ENCODE peak calls at places on chromosomes 5 and 9, in nine cellular contexts. N is fibroblast of pulmonary artery, K is IMR-90, R is esophagus squamous epithelium, Z is psoas muscle, T is uterus, J is fibroblast of lung, F is choroid plexus epithelial cell, Y is neural progenitor cell. O is an unnamed sample.

GRCh38 chr5:126544087-126544740 is 50.8 kb downstream of the ALDH7A1 start:
- DNase-seq in Y (peak; percentile 50), N (peak; percentile 62), R (no peak), Z (no peak), T (no peak), J (no peak), K (peak; percentile 44), F (peak; percentile 74), O (no peak)

GRCh38 chr9:134785325-134786108 is 95.1 kb upstream of the FCN2 start:
- DNase-seq in F (peak; percentile 55), T (no peak), J (peak; percentile 49), Y (no peak), R (no peak), Z (peak; percentile 45), K (no peak), N (peak; percentile 31), O (no peak)

GRCh38 chr5:55969956-55970355 is 24.8 kb downstream of the IL6ST start:
- DNase-seq in Z (no peak), K (peak; percentile 54), J (peak; percentile 51), F (peak; percentile 48), Y (no peak), R (no peak), N (peak; percentile 40), T (no peak), O (peak; percentile 27)

GRCh38 chr5:122076669-122077450 is 1.2 kb downstream of the LOX start:
- DNase-seq in K (peak; percentile 76), N (peak; percentile 82), T (peak; percentile 77), R (no peak), Y (peak; percentile 82), Z (peak; percentile 77), J (peak; percentile 80), F (peak; percentile 90), O (peak; percentile 83)

GRCh38 chr5:81121836-81122235 is 111.3 kb upstream of the CKMT2 start:
- DNase-seq in J (peak; percentile 61), Z (no peak), T (no peak), N (no peak), F (peak; percentile 17), K (peak; percentile 32), R (no peak), Y (no peak), O (peak; percentile 26)

GRCh38 chr5:72378636-72379289 is 58.6 kb downstream of the PTCD2 start:
- DNase-seq in T (no peak), J (peak; percentile 83), Z (peak; percentile 34), Y (no peak), K (peak; percentile 86), R (no peak), F (peak; percentile 93), N (peak; percentile 95), O (peak; percentile 87)

GRCh38 chr5:152532714-152533113 is 127.6 kb upstream of the NMUR2 start:
- DNase-seq in F (peak; percentile 74), Y (peak; percentile 81), K (peak; percentile 56), Z (no peak), N (peak; percentile 74), J (peak; percentile 39), R (no peak), T (no peak), O (peak; percentile 65)

GRCh38 chr5:112995764-112996618 is 19.4 kb downstream of the DCP2 start:
- DNase-seq in T (peak; percentile 71), F (peak; percentile 85), J (peak; percentile 52), Y (peak; percentile 69), K (peak; percentile 76), N (peak; percentile 81), R (no peak), Z (peak; percentile 45), O (peak; percentile 72)

GRCh38 chr9:122527193-122527592 is at the start of gene OR1N1:
- DNase-seq in F (no peak), Y (no peak), K (no peak), R (no peak), J (no peak), Z (no peak), T (no peak), N (no peak), O (no peak)

GRCh38 chr9:136611606-136612005 is 51.1 kb upstream of the EGFL7 start:
- DNase-seq in J (no peak), N (no peak), F (no peak), R (no peak), K (no peak), T (no peak), Y (no peak), Z (no peak), O (no peak)

GRCh38 chr5:14161825-14162556 is 18.8 kb downstream of the TRIO start:
- DNase-seq in T (no peak), K (no peak), N (no peak), R (no peak), J (peak; percentile 39), Z (no peak), Y (no peak), F (no peak), O (no peak)

GRCh38 chr5:135578685-135579341 is at the start of gene CXCL14:
- DNase-seq in Z (peak; percentile 47), F (peak; percentile 63), T (no peak), R (no peak), K (peak; percentile 49), Y (peak; percentile 87), J (peak; percentile 87), N (peak; percentile 63), O (peak; percentile 68)

GRCh38 chr5:177133119-177133844 is at the start of gene NSD1:
- DNase-seq in R (peak; percentile 71), J (peak; percentile 85), Y (peak; percentile 98), F (peak; percentile 91), Z (peak; percentile 92), K (peak; percentile 66), N (peak; percentile 63), T (peak; percentile 94), O (peak; percentile 81)

DNA sequence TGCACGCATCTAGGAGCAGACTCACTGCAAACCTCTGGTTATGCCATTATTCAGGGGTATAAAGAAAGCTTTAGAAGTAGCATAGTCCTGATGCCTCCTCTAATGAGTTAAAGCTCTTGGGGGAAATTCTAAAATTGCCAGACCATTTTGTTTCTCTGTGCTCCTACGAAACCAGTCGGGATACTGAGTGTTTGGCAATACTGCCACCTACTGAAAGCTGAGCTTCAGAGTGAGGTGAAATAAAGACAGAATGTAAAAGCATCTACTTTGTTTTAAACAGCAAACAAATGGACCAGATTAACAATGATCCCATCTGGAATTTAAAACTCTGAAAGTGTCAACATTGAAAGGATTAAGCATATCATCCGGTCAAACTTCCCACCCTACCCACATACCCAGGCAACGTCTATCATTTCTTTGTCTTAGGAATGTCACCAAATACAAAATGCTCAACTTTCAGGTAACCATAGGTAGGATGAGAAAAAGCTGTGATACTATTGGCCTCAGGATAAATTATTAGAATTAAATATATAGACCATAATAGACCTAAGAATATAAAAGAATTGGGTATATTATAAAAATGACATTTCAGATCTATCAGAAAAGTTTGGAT is 77.8 kb upstream of the SHISAL2B start:
- DNase-seq in F (peak; percentile 85), J (peak; percentile 49), T (no peak), Y (peak; percentile 82), Z (no peak), R (no peak), K (peak; percentile 64), N (peak; percentile 84), O (peak; percentile 71)
- TF ChIP-seq CTCF in F (peak; percentile 87), J (peak; percentile 87), T (peak; percentile 52), Y (peak; percentile 99), Z (peak; percentile 72), R (peak; percentile 30), K (peak; percentile 83), N (peak; percentile 91), O (peak; percentile 81)

GRCh38 chr9:107731115-107731762 is 241.7 kb upstream of the KLF4 start:
- DNase-seq in T (no peak), K (no peak), Y (no peak), J (no peak), R (no peak), F (no peak), Z (no peak), N (no peak), O (no peak)

GRCh38 chr9:107730691-107731090 is 241.1 kb upstream of the KLF4 start:
- DNase-seq in Y (no peak), J (no peak), Z (no peak), T (no peak), F (no peak), N (no peak), R (no peak), K (no peak), O (no peak)

GRCh38 chr9:107734231-107735014 is 244.9 kb upstream of the KLF4 start:
- DNase-seq in J (peak; percentile 91), N (peak; percentile 96), Z (peak; percentile 28), K (peak; percentile 96), T (peak; percentile 53), R (no peak), Y (no peak), F (peak; percentile 96), O (peak; percentile 50)

GRCh38 chr9:107733530-107733907 is 243.9 kb upstream of the KLF4 start:
- DNase-seq in T (peak; percentile 32), Z (peak; percentile 71), R (no peak), J (peak; percentile 33), N (peak; percentile 29), K (no peak), Y (no peak), F (no peak), O (no peak)

GRCh38 chr9:107732781-107733529 is 243.4 kb upstream of the KLF4 start:
- DNase-seq in Y (no peak), Z (peak; percentile 57), K (peak; percentile 73), F (peak; percentile 48), N (peak; percentile 81), R (no peak), T (peak; percentile 54), J (peak; percentile 88), O (peak; percentile 67)
- H3K4me3 ChIP-seq in Y (no peak overlapping the region), Z (peak overlapping the region; percentile 40), K (peak overlapping the region; percentile 23), F (no peak overlapping the region), N (peak overlapping the region; percentile 32), R (peak overlapping the region; percentile 46), T (peak overlapping the region; percentile 4), J (no peak overlapping the region), O (no peak overlapping the region)

GRCh38 chr5:91386120-91386519 is 3.0 kb upstream of the ARRDC3 start:
- DNase-seq in R (no peak), F (no peak), Y (no peak), N (no peak), T (no peak), K (peak; percentile 30), Z (no peak), J (peak; percentile 41), O (no peak)
- TF ChIP-seq CTCF in R (no peak), F (peak; percentile 22), Y (no peak), N (peak; percentile 13), T (no peak), K (no peak), Z (no peak), J (no peak), O (no peak)

GRCh38 chr5:171315925-171316257 is 6.8 kb downstream of the TLX3 start:
- DNase-seq in K (no peak), R (no peak), T (no peak), Y (no peak), F (no peak), Z (no peak), N (no peak), J (no peak), O (no peak)

GRCh38 chr5:171318026-171318425 is 9.0 kb downstream of the TLX3 start:
- DNase-seq in Z (no peak), Y (peak; percentile 60), F (no peak), K (no peak), R (no peak), J (no peak), N (no peak), T (no peak), O (no peak)

GRCh38 chr5:171315386-171315891 is 6.4 kb downstream of the TLX3 start:
- DNase-seq in F (no peak), N (no peak), T (no peak), Y (peak; percentile 45), J (no peak), R (no peak), K (no peak), Z (no peak), O (no peak)

GRCh38 chr5:171317225-171317624 is 8.2 kb downstream of the TLX3 start:
- DNase-seq in Z (no peak), N (no peak), T (no peak), F (no peak), K (no peak), J (no peak), Y (peak; percentile 10), R (no peak), O (no peak)

GRCh38 chr5:171316258-171317121 is 7.4 kb downstream of the TLX3 start:
- DNase-seq in T (no peak), R (no peak), Z (no peak), N (no peak), K (peak; percentile 20), J (peak; percentile 23), F (no peak), Y (peak; percentile 74), O (peak; percentile 26)
- H3K4me3 ChIP-seq in T (no peak overlapping the region), R (peak overlapping the region; percentile 49), Z (peak overlapping the region; percentile 37), N (no peak overlapping the region), K (no peak overlapping the region), J (no peak overlapping the region), F (no peak overlapping the region), Y (peak overlapping the region; percentile 25), O (no peak overlapping the region)

O was measured in astrocyte of the spinal cord.